ENCODE peak calls at places on chromosome 9, in four cellular contexts. G is NCI-H1092 treated with DMSO at 0.1 percent for 48 hours; W is amniotic stem cell; O is CD8-positive, alpha-beta memory T cell. E is an unnamed sample.

GRCh38 chr9:25677301-25678146 is 720 bp downstream of the TUSC1 start:
- DNase-seq in G (peak; percentile 65), W (peak; percentile 48), O (no peak), E (no peak)

GRCh38 chr9:125759812-125760134 is 12.6 kb downstream of the PBX3 start:
- DNase-seq in G (peak; percentile 66), W (no peak), O (no peak), E (peak; percentile 35)

GRCh38 chr9:87973122-87973521 is 1.2 kb downstream of the CDK20 start:
- DNase-seq in G (no peak), W (no peak), O (no peak), E (no peak)

GRCh38 chr9:114475412-114476136 is 29.7 kb downstream of the WHRN start:
- DNase-seq in G (no peak), W (no peak), O (no peak), E (no peak)

GRCh38 chr9:14173730-14174129 is 140.2 kb downstream of the NFIB start:
- DNase-seq in G (peak; percentile 24), W (no peak), O (no peak), E (peak; percentile 70)

GRCh38 chr9:111659706-111660105 is 1.7 kb upstream of the GNG10 start:
- DNase-seq in G (no peak), W (no peak), O (no peak), E (no peak)

GRCh38 chr9:137296214-137297059 is 5.6 kb downstream of the NRARP start:
- DNase-seq in G (no peak), W (no peak), O (no peak), E (no peak)

GRCh38 chr9:104988539-104988938 is 60.6 kb upstream of the ABCA1 start:
- DNase-seq in G (no peak), W (no peak), O (no peak), E (no peak)

GRCh38 chr9:6640268-6641072 is 5.1 kb downstream of the GLDC start:
- DNase-seq in G (no peak), W (no peak), O (no peak), E (no peak)

GRCh38 chr9:134709512-134710270 is 68.1 kb downstream of the COL5A1 start:
- DNase-seq in G (no peak), W (no peak), O (no peak), E (no peak)

GRCh38 chr9:133726401-133727276 is 11.5 kb downstream of the SARDH start:
- DNase-seq in G (peak; percentile 50), W (peak; percentile 14), O (peak; percentile 71), E (peak; percentile 57)

GRCh38 chr9:130901498-130902203 is 5.0 kb upstream of the QRFP start:
- DNase-seq in G (no peak), W (no peak), O (no peak), E (no peak)

GRCh38 chr9:127557466-127557869 is 54.6 kb upstream of the STXBP1 start:
- DNase-seq in G (no peak), W (no peak), O (no peak), E (no peak)

GRCh38 chr9:115391166-115391825 is 273.3 kb upstream of the TNC start:
- DNase-seq in G (no peak), W (no peak), O (no peak), E (peak; percentile 42)

GRCh38 chr9:121613009-121613766 is 38.2 kb upstream of the DAB2IP start:
- DNase-seq in G (no peak), W (no peak), O (no peak), E (no peak)

GRCh38 chr9:79660615-79661014 is 88.8 kb downstream of the TLE4 start:
- DNase-seq in G (no peak), W (no peak), O (no peak), E (peak; percentile 90)

GRCh38 chr9:116951588-116952433 is 264.7 kb downstream of the TRIM32 start:
- DNase-seq in G (no peak), W (no peak), O (no peak), E (no peak)

GRCh38 chr9:37784291-37784639 is 599 bp downstream of the EXOSC3 start:
- DNase-seq in G (no peak), W (no peak), O (no peak), E (no peak)

GRCh38 chr9:98097836-98098235 is 21.2 kb downstream of the TRIM14 start:
- DNase-seq in G (peak; percentile 48), W (no peak), O (no peak), E (peak; percentile 34)

GRCh38 chr9:80678906-80679305 is 1010.4 kb downstream of the TLE1 start:
- DNase-seq in G (no peak), W (no peak), O (no peak), E (no peak)

GRCh38 chr9:97705354-97705950 is 8.3 kb upstream of the XPA start:
- DNase-seq in G (no peak), W (no peak), O (no peak), E (no peak)

GRCh38 chr9:132647806-132648205 is 22.0 kb downstream of the DDX31 start:
- DNase-seq in G (no peak), W (no peak), O (no peak), E (no peak)

GRCh38 chr9:137168907-137169763 is 716 bp downstream of the LRRC26 start:
- DNase-seq in G (peak; percentile 82), W (no peak), O (no peak), E (peak; percentile 83)

GRCh38 chr9:129580211-129580915 is 40.5 kb downstream of the C9orf50 start:
- DNase-seq in G (no peak), W (no peak), O (no peak), E (no peak)

E was measured in NCI-H1105 treated with DMSO at 0.1 percent for 48 hours.